ENCODE peak calls at places on chromosomes 4 and X, in nine cellular contexts. W is T-helper 2 cell; N is fibroblast of lung; T is head of caudate nucleus; U is activated T-cell treated with anti-CD3 and anti-CD28 coated beads, Interleukin-2, amount 50 U/mL, for 24 hours; Y is neural crest cell; M is germinal center; L is AG10803; R is heart left ventricle. G is an unnamed sample.

GRCh38 chr4:94976371-94977011 is 218.7 kb downstream of the BMPR1B start:
- DNase-seq in R (no peak), M (no peak), U (no peak), L (peak; percentile 78), W (no peak), Y (no peak), N (peak; percentile 79), T (no peak), G (peak; percentile 31)

GRCh38 chrX:19046343-19047215 is 62.7 kb upstream of the PHKA2 start:
- DNase-seq in R (no peak), T (no peak), U (no peak), Y (no peak), M (no peak), W (no peak), L (peak; percentile 4), N (peak; percentile 56), G (peak; percentile 17)

GRCh38 chr4:6984611-6985115 is 58.5 kb upstream of the TADA2B start:
- DNase-seq in M (no peak), U (no peak), Y (no peak), L (no peak), R (no peak), T (no peak), W (no peak), N (peak; percentile 9), G (no peak)

GRCh38 chrX:134374294-134374693 is 85.7 kb upstream of the HPRT1 start:
- DNase-seq in W (no peak), L (no peak), R (no peak), M (no peak), N (peak; percentile 12), T (no peak), Y (no peak), U (no peak), G (no peak)

GRCh38 chrX:43345166-43345565 is 310.9 kb upstream of the MAOA start:
- DNase-seq in R (no peak), W (no peak), N (no peak), U (no peak), T (no peak), L (no peak), M (no peak), Y (no peak), G (no peak)

GRCh38 chrX:129496625-129497024 is 26.7 kb downstream of the SMARCA1 start:
- DNase-seq in U (no peak), L (peak; percentile 36), W (no peak), T (no peak), M (no peak), Y (no peak), N (peak; percentile 48), R (no peak), G (no peak)

GRCh38 chrX:132433001-132433400 is 55.8 kb downstream of the MBNL3 start:
- DNase-seq in W (no peak), M (no peak), T (no peak), Y (no peak), N (no peak), R (no peak), U (no peak), L (peak; percentile 3), G (no peak)

GRCh38 chrX:107451754-107452153 is 2.3 kb downstream of the FRMPD3 start:
- DNase-seq in U (no peak), R (no peak), N (no peak), W (no peak), L (no peak), T (no peak), Y (no peak), M (peak; percentile 31), G (no peak)

GRCh38 chr4:117327491-117327890 is 242.1 kb upstream of the TRAM1L1 start:
- DNase-seq in W (no peak), L (no peak), U (no peak), R (no peak), T (no peak), Y (no peak), N (peak; percentile 5), M (no peak), G (no peak)

GRCh38 chr4:113559947-113560346 is 201.6 kb downstream of the CAMK2D start:
- DNase-seq in T (no peak), W (no peak), L (no peak), N (no peak), Y (no peak), R (no peak), U (no peak), M (no peak), G (no peak)

GRCh38 chrX:107541244-107541643 is 87.1 kb upstream of the PRPS1 start:
- DNase-seq in T (no peak), R (no peak), Y (no peak), L (peak; percentile 50), M (no peak), U (no peak), N (peak; percentile 33), W (no peak), G (no peak)

GRCh38 chrX:41259516-41259915 is 74.4 kb upstream of the DDX3X start:
- DNase-seq in L (peak; percentile 71), R (no peak), Y (no peak), N (peak; percentile 14), M (no peak), T (no peak), U (no peak), W (no peak), G (no peak)

GRCh38 chr4:145132521-145133098 is 34.5 kb downstream of the ABCE1 start:
- DNase-seq in T (no peak), U (no peak), L (peak; percentile 8), R (no peak), Y (no peak), M (peak; percentile 27), N (peak; percentile 42), W (no peak), G (no peak)

GRCh38 chr4:17030543-17030942 is 132.1 kb upstream of the LDB2 start:
- DNase-seq in T (no peak), N (peak; percentile 97), U (no peak), Y (no peak), M (no peak), L (peak; percentile 80), R (no peak), W (no peak), G (peak; percentile 52)

GRCh38 chrX:3712870-3713224 is 602 bp downstream of the PRKX start:
- DNase-seq in L (no peak), W (no peak), U (no peak), M (no peak), T (no peak), Y (no peak), R (no peak), N (no peak), G (no peak)

GRCh38 chrX:65582450-65583082 is 48.0 kb upstream of the LAS1L start:
- DNase-seq in L (no peak), W (no peak), M (no peak), U (no peak), T (no peak), R (no peak), N (no peak), Y (no peak), G (no peak)

GRCh38 chrX:101291204-101291603 is at the start of gene TAF7L:
- DNase-seq in L (peak; percentile 0), U (no peak), M (no peak), R (no peak), W (no peak), N (peak; percentile 22), T (no peak), Y (no peak), G (peak; percentile 17)

GRCh38 chrX:108420481-108420880 is 17.7 kb downstream of the COL4A6 start:
- DNase-seq in U (no peak), R (no peak), Y (no peak), T (no peak), N (no peak), W (no peak), L (no peak), M (no peak), G (no peak)

GRCh38 chr4:159003420-159004253 is 99.2 kb upstream of the RAPGEF2 start:
- DNase-seq in Y (no peak), U (no peak), R (no peak), W (no peak), T (no peak), N (peak; percentile 64), L (no peak), M (no peak), G (no peak)

GRCh38 chr4:54227261-54228063 is 1.6 kb upstream of the PDGFRA start:
- DNase-seq in Y (peak; percentile 53), R (no peak), M (no peak), T (no peak), U (peak; percentile 42), N (peak; percentile 75), W (no peak), L (peak; percentile 78), G (peak; percentile 68)

GRCh38 chr4:126318376-126318775 is 1003.6 kb downstream of the FAT4 start:
- DNase-seq in M (no peak), L (no peak), U (no peak), T (no peak), W (no peak), N (no peak), Y (no peak), R (no peak), G (no peak)

GRCh38 chrX:18873836-18874235 is 110.1 kb downstream of the PHKA2 start:
- DNase-seq in U (no peak), L (no peak), M (no peak), N (no peak), R (no peak), Y (no peak), W (no peak), T (no peak), G (no peak)

GRCh38 chrX:41276661-41277506 is 57.1 kb upstream of the DDX3X start:
- DNase-seq in W (no peak), N (no peak), Y (no peak), M (peak; percentile 12), T (no peak), L (no peak), U (peak; percentile 43), R (no peak), G (no peak)

GRCh38 chr4:15344041-15344440 is 83.8 kb upstream of the C1QTNF7 start:
- DNase-seq in Y (no peak), L (peak; percentile 84), M (no peak), R (no peak), W (no peak), U (no peak), T (no peak), N (peak; percentile 73), G (peak; percentile 32)

GRCh38 chr4:75643651-75644050 is 13.3 kb upstream of the CDKL2 start:
- DNase-seq in M (no peak), N (peak; percentile 44), T (no peak), L (peak; percentile 55), W (no peak), R (no peak), Y (no peak), U (no peak), G (no peak)

GRCh38 chr4:6128221-6128871 is 72.0 kb downstream of the JAKMIP1 start:
- DNase-seq in R (no peak), N (no peak), T (no peak), L (no peak), M (no peak), W (no peak), U (no peak), Y (peak; percentile 22), G (no peak)

GRCh38 chrX:30620980-30621716 is 32.1 kb upstream of the GK start:
- DNase-seq in W (no peak), T (peak; percentile 7), Y (no peak), N (peak; percentile 90), U (no peak), M (no peak), L (peak; percentile 88), R (peak; percentile 31), G (peak; percentile 72)

GRCh38 chr4:22129454-22130075 is 181.0 kb upstream of the KCNIP4 start:
- DNase-seq in L (peak; percentile 11), N (peak; percentile 23), T (no peak), M (no peak), Y (peak; percentile 45), R (no peak), U (no peak), W (no peak), G (peak; percentile 0)

GRCh38 chrX:24137192-24137591 is 12.3 kb upstream of the ZFX start:
- DNase-seq in U (no peak), R (no peak), L (no peak), T (no peak), M (no peak), W (no peak), N (no peak), Y (no peak), G (no peak)

GRCh38 chrX:34631826-34632225 is 25.3 kb downstream of the TMEM47 start:
- DNase-seq in R (no peak), U (no peak), Y (no peak), T (no peak), L (peak; percentile 27), M (no peak), N (peak; percentile 44), W (no peak), G (no peak)

GRCh38 chrX:134692233-134692632 is 34.0 kb upstream of the PLAC1 start:
- DNase-seq in N (no peak), U (no peak), R (no peak), W (no peak), T (no peak), M (no peak), L (no peak), Y (no peak), G (peak; percentile 52)

G was measured in MG63.